ENCODE peak calls at places on chromosome 13, in eight cellular contexts. S, K, A, Z, O, L, E and W are unnamed samples.

GRCh38 chr13:54433511-54434206 is 1405.0 kb downstream of the OLFM4 start:
- DNase-seq in S (no peak), K (peak), A (no peak), Z (no peak), O (no peak), L (no peak), E (no peak), W (no peak)

GRCh38 chr13:25371608-25372274 is at the start of gene ATP8A2:
- DNase-seq in S (peak), K (no peak), A (no peak), Z (no peak), O (no peak), L (no peak), E (no peak), W (no peak)

GRCh38 chr13:44747179-44747578 is 171.0 kb upstream of the TSC22D1 start:
- DNase-seq in S (no peak), K (no peak), A (no peak), Z (no peak), O (no peak), L (no peak), E (no peak), W (no peak)

GRCh38 chr13:44664308-44664707 is 88.2 kb upstream of the TSC22D1 start:
- DNase-seq in S (no peak), K (no peak), A (no peak), Z (no peak), O (no peak), L (no peak), E (no peak), W (no peak)

GRCh38 chr13:99371956-99372355 is 64.8 kb upstream of the GPR183 start:
- DNase-seq in S (no peak), K (no peak), A (no peak), Z (no peak), O (peak), L (no peak), E (no peak), W (no peak)

GRCh38 chr13:60169239-60170031 is 5.7 kb upstream of the DIAPH3 start:
- DNase-seq in S (no peak), K (no peak), A (no peak), Z (no peak), O (no peak), L (no peak), E (no peak), W (no peak)

GRCh38 chr13:50635504-50635903 is 208.0 kb downstream of the DLEU7 start:
- DNase-seq in S (no peak), K (peak), A (no peak), Z (no peak), O (peak), L (peak), E (no peak), W (peak)

GRCh38 chr13:36819811-36820140 is 754 bp downstream of the RFXAP start:
- DNase-seq in S (no peak), K (no peak), A (no peak), Z (no peak), O (no peak), L (peak), E (no peak), W (peak)

GRCh38 chr13:30763786-30764440 is 28.6 kb downstream of the ALOX5AP start:
- DNase-seq in S (no peak), K (no peak), A (no peak), Z (no peak), O (no peak), L (no peak), E (no peak), W (peak)
- TF ChIP-seq CTCF in S (no peak), K (no peak), A (no peak), Z (no peak), O (no peak), L (no peak), E (no peak), W (no peak)

GRCh38 chr13:48410199-48410598 is 2.7 kb downstream of the LPAR6 start:
- DNase-seq in S (no peak), K (no peak), A (no peak), Z (no peak), O (no peak), L (no peak), E (no peak), W (no peak)
- H3K4me3 ChIP-seq in S (no peak), K (no peak), A (no peak), Z (no peak), O (no peak), L (peak), E (peak), W (peak)

DNA sequence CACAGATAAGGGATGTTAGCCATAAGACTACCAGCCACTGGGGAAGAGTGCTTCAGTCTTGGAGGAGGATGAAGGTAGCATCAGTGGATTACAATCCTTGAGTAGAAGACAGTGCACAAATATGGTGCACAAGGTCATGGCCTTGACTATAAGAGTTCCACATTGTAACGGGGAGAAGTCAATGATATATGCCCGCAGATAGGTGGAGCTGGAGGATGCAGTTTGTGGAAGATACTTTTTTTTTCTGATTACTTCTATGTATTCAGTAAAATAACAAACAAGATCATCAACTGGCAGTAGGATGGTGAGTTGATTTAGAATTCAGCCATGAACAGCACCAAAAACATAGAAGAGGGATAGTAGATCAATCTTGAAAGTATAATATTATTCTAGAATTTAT is 926.8 kb upstream of the MIR17HG start:
- DNase-seq in S (no peak), K (no peak), A (no peak), Z (no peak), O (no peak), L (peak), E (no peak), W (peak)
- TF ChIP-seq CTCF in S (no peak), K (no peak), A (no peak), Z (no peak), O (no peak), L (peak), E (no peak), W (peak)

GRCh38 chr13:86447479-86447878 is 648.3 kb upstream of the SLITRK6 start:
- DNase-seq in S (no peak), K (no peak), A (no peak), Z (no peak), O (no peak), L (no peak), E (no peak), W (no peak)

GRCh38 chr13:86446311-86446710 is 647.1 kb upstream of the SLITRK6 start:
- DNase-seq in S (no peak), K (no peak), A (peak), Z (no peak), O (no peak), L (no peak), E (no peak), W (peak)

GRCh38 chr13:86445584-86446140 is 646.4 kb upstream of the SLITRK6 start:
- DNase-seq in S (no peak), K (no peak), A (no peak), Z (no peak), O (no peak), L (no peak), E (no peak), W (no peak)
- H3K4me3 ChIP-seq in S (no peak), K (no peak), A (no peak), Z (no peak), O (no peak), L (no peak), E (no peak), W (no peak)

GRCh38 chr13:112112534-112113276 is 45.8 kb downstream of the SOX1 start:
- DNase-seq in S (no peak), K (no peak), A (no peak), Z (no peak), O (no peak), L (no peak), E (no peak), W (no peak)
- TF ChIP-seq CTCF in S (no peak), K (no peak), A (no peak), Z (no peak), O (no peak), L (no peak), E (no peak), W (no peak)

GRCh38 chr13:78604782-78605611 is 1.6 kb upstream of the POU4F1 start:
- DNase-seq in S (peak), K (no peak), A (peak), Z (no peak), O (no peak), L (no peak), E (no peak), W (no peak)

GRCh38 chr13:78602561-78603239 is 652 bp downstream of the POU4F1 start:
- DNase-seq in S (no peak), K (no peak), A (no peak), Z (peak), O (no peak), L (no peak), E (no peak), W (no peak)

GRCh38 chr13:78601886-78602560 is 1.3 kb downstream of the POU4F1 start:
- DNase-seq in S (peak), K (no peak), A (no peak), Z (no peak), O (no peak), L (no peak), E (no peak), W (no peak)

GRCh38 chr13:78601124-78601885 is 2.0 kb downstream of the POU4F1 start:
- DNase-seq in S (peak), K (no peak), A (no peak), Z (no peak), O (no peak), L (peak), E (no peak), W (no peak)

DNA sequence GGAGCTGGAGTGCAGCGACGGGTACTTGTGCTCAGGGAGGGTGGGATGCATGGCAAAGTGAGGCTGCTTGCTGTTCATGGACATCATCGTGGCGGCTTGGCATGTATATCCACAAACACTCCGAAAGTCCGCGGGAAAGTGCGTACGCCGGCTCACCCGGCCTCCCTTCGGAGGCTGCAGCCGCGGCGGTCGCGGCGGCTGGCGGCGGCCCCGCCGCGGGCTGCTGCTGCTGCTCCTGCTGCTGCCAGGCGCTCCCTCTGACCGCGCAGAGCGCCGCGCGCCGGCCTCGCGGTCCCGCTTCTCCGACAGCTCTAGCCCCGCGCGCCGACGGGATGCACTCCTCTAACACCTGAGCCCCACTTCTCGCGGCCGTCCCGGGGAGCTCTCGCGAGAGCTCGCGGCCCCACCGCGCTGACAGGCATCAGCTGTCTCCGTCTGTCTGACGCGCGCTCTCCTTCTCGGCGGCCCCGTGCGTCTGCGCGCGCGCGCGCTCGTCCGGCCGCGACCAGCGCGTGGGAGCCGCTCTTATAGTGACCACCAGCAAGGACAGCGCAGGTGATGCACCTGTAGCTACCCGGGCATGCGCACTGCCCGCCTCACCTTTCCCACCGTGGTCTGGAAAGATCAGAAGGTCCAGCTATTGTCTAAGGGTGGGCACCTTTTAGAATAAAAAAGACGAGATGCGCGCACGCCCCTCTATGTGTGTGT is at the start of gene POU4F1:
- DNase-seq in S (peak), K (no peak), A (peak), Z (peak), O (no peak), L (no peak), E (peak), W (no peak)
- H3K4me3 ChIP-seq in S (peak), K (no peak), A (peak), Z (peak), O (peak), L (peak), E (peak), W (no peak)